ENCODE peak calls at places on chromosomes 13 and 19, in seven cellular contexts. N, J, A, H, L, U and P are unnamed samples.

GRCh38 chr13:74487091-74487722 is 353.0 kb upstream of the KLF12 start:
- DNase-seq in A (no peak), N (no peak), J (no peak), H (no peak), U (no peak), L (no peak), P (no peak)

GRCh38 chr13:49326222-49326917 is 78.6 kb downstream of the CDADC1 start:
- DNase-seq in U (no peak), N (no peak), J (no peak), L (no peak), H (no peak), A (no peak), P (no peak)

GRCh38 chr13:112876305-112877000 is 92.6 kb upstream of the MCF2L start:
- DNase-seq in H (no peak), L (no peak), A (no peak), N (no peak), U (no peak), J (no peak), P (no peak)

GRCh38 chr19:48991823-48992570 is 1.1 kb downstream of the GYS1 start:
- DNase-seq in N (peak), L (peak), J (no peak), H (no peak), A (peak), U (no peak), P (peak)

GRCh38 chr13:74246398-74246975 is 112.3 kb upstream of the KLF12 start:
- DNase-seq in U (no peak), N (no peak), L (no peak), H (no peak), J (no peak), A (no peak), P (no peak)

GRCh38 chr13:29718694-29719093 is 123.2 kb upstream of the SLC7A1 start:
- DNase-seq in A (no peak), N (no peak), L (no peak), H (no peak), J (no peak), U (no peak), P (no peak)

GRCh38 chr19:33905473-33905936 is 108.8 kb downstream of the KCTD15 start:
- DNase-seq in N (no peak), L (no peak), A (no peak), H (no peak), U (no peak), J (no peak), P (no peak)

GRCh38 chr13:21675095-21676007 is 4.5 kb downstream of the FGF9 start:
- DNase-seq in A (peak), L (no peak), J (no peak), U (no peak), H (no peak), N (no peak), P (no peak)

GRCh38 chr13:32660227-32660626 is 74.0 kb downstream of the PDS5B start:
- DNase-seq in U (no peak), H (no peak), N (no peak), A (no peak), J (no peak), L (no peak), P (no peak)

GRCh38 chr13:95756072-95756471 is 79.1 kb downstream of the DNAJC3 start:
- DNase-seq in U (no peak), H (no peak), A (no peak), N (no peak), J (no peak), L (peak), P (no peak)

GRCh38 chr19:2413159-2413558 is 14.2 kb downstream of the TIMM13 start:
- DNase-seq in J (no peak), H (no peak), L (no peak), A (no peak), N (no peak), U (no peak), P (no peak)

GRCh38 chr13:29760561-29760960 is 89.9 kb downstream of the UBL3 start:
- DNase-seq in H (no peak), J (no peak), N (no peak), U (no peak), L (no peak), A (no peak), P (no peak)

GRCh38 chr13:48009298-48009697 is 8.2 kb upstream of the SUCLA2 start:
- DNase-seq in H (no peak), J (no peak), U (no peak), N (no peak), A (no peak), L (peak), P (peak)

GRCh38 chr19:48616491-48617056 is 1.7 kb upstream of the FAM83E start:
- DNase-seq in N (no peak), H (no peak), L (no peak), J (no peak), A (no peak), U (no peak), P (no peak)

GRCh38 chr13:25037057-25037813 is 58.7 kb upstream of the PABPC3 start:
- DNase-seq in U (no peak), J (no peak), L (peak), N (no peak), A (peak), H (no peak), P (peak)